ENCODE peak calls at places on chromosomes 3 and 15, in seven cellular contexts. N is RPMI7951; W is stimulated activated CD4-positive, alpha-beta T cell treated with anti-CD3 and anti-CD28 coated beads, Interleukin-4, amount 100 ng/mL, for 24 hours; G is NCI-H1105; T is activated CD4-positive, alpha-beta T cell treated with anti-CD3 and anti-CD28 coated beads, Interleukin-2, amount 50 U/mL, for 48 hours; Y is OCI-LY7; X is foreskin melanocyte. Z is an unnamed sample.

GRCh38 chr15:25192651-25193050 is 237.9 kb downstream of the SNRPN start:
- DNase-seq in N (no peak), W (no peak), G (no peak), T (no peak), Y (no peak), X (no peak), Z (no peak)

GRCh38 chr3:126023390-126023789 is 54.4 kb downstream of the ROPN1B start:
- DNase-seq in N (no peak), W (no peak), G (no peak), T (no peak), Y (no peak), X (no peak), Z (no peak)

GRCh38 chr3:43695443-43695842 is 4.7 kb downstream of the ABHD5 start:
- DNase-seq in N (peak), W (no peak), G (no peak), T (no peak), Y (no peak), X (no peak), Z (no peak)

GRCh38 chr15:61815356-61816083 is 244.7 kb downstream of the VPS13C start:
- DNase-seq in N (no peak), W (no peak), G (no peak), T (no peak), Y (no peak), X (no peak), Z (no peak)

GRCh38 chr15:89356634-89357298 is 22.1 kb upstream of the POLG start:
- DNase-seq in N (peak), W (no peak), G (no peak), T (no peak), Y (peak), X (no peak), Z (peak)

GRCh38 chr15:60935130-60935529 is 294.0 kb downstream of the RORA start:
- DNase-seq in N (no peak), W (no peak), G (no peak), T (no peak), Y (no peak), X (no peak), Z (no peak)

GRCh38 chr3:172103724-172104123 is 64.3 kb downstream of the FNDC3B start:
- DNase-seq in N (peak), W (no peak), G (no peak), T (no peak), Y (peak), X (no peak), Z (no peak)

GRCh38 chr3:8996681-8997121 is 33.4 kb upstream of the RAD18 start:
- DNase-seq in N (no peak), W (no peak), G (no peak), T (no peak), Y (no peak), X (no peak), Z (peak)

GRCh38 chr15:34437687-34438086 is at the start of gene GOLGA8A:
- DNase-seq in N (peak), W (peak), G (peak), T (peak), Y (no peak), X (no peak), Z (peak)

GRCh38 chr3:101142160-101142559 is 148.9 kb upstream of the ABI3BP start:
- DNase-seq in N (no peak), W (no peak), G (no peak), T (no peak), Y (no peak), X (no peak), Z (no peak)

GRCh38 chr15:85543741-85544155 is 163.3 kb downstream of the AKAP13 start:
- DNase-seq in N (no peak), W (no peak), G (peak), T (peak), Y (no peak), X (no peak), Z (no peak)

GRCh38 chr3:127710473-127710941 is 37.8 kb downstream of the ABTB1 start:
- DNase-seq in N (no peak), W (no peak), G (no peak), T (no peak), Y (no peak), X (no peak), Z (no peak)

GRCh38 chr3:14651440-14652251 is at the start of gene CCDC174:
- DNase-seq in N (peak), W (peak), G (peak), T (peak), Y (peak), X (peak), Z (peak)

GRCh38 chr15:51076898-51077564 is 17.7 kb downstream of the TNFAIP8L3 start:
- DNase-seq in N (peak), W (no peak), G (no peak), T (peak), Y (no peak), X (peak), Z (no peak)

GRCh38 chr3:125679258-125679657 is 84.0 kb upstream of the OSBPL11 start:
- DNase-seq in N (no peak), W (no peak), G (no peak), T (no peak), Y (no peak), X (no peak), Z (peak)

GRCh38 chr15:38521316-38521715 is 43.3 kb downstream of the RASGRP1 start:
- DNase-seq in N (no peak), W (no peak), G (no peak), T (no peak), Y (peak), X (no peak), Z (peak)

GRCh38 chr3:100588251-100588650 is 21.1 kb upstream of the ADGRG7 start:
- DNase-seq in N (no peak), W (no peak), G (no peak), T (no peak), Y (no peak), X (no peak), Z (no peak)

GRCh38 chr3:119700269-119700919 is 2.4 kb upstream of the CFAP91 start:
- DNase-seq in N (peak), W (peak), G (no peak), T (no peak), Y (no peak), X (no peak), Z (no peak)

GRCh38 chr3:167983583-167983982 is 112.1 kb downstream of the GOLIM4 start:
- DNase-seq in N (no peak), W (no peak), G (no peak), T (no peak), Y (no peak), X (no peak), Z (no peak)